ENCODE peak calls at places on chromosomes 12 and 14, in five cellular contexts. E is uterus, U is tibial artery, R is H1, K is heart left ventricle. Y is an unnamed sample. For H3K36me3, the result is how much of the 10 kb centered on the place peaks cover.

GRCh38 chr12:112676526-112676925 is 115.0 kb upstream of the RPH3A start:
- DNase-seq in R (no peak), E (no peak), K (no peak), U (no peak), Y (no peak)

GRCh38 chr14:51319181-51319597 is 79.1 kb downstream of the TMX1 start:
- DNase-seq in E (no peak), K (no peak), R (no peak), U (no peak), Y (no peak)

GRCh38 chr14:20454359-20454644 is 310 bp downstream of the OSGEP start:
- DNase-seq in E (no peak), K (no peak), R (peak), U (no peak), Y (peak)

GRCh38 chr14:102028733-102029132 is 58.1 kb downstream of the HSP90AA1 start:
- DNase-seq in R (no peak), E (no peak), U (no peak), K (no peak), Y (no peak)

GRCh38 chr14:104263671-104264358 is 125.4 kb downstream of the KIF26A start:
- DNase-seq in R (no peak), K (peak), E (peak), U (peak), Y (no peak)

GRCh38 chr14:31508140-31508539 is 20.3 kb upstream of the GPR33 start:
- DNase-seq in E (no peak), K (no peak), U (no peak), R (no peak), Y (no peak)

GRCh38 chr14:62289471-62289870 is 527.3 kb downstream of the SNAPC1 start:
- DNase-seq in K (no peak), U (no peak), R (no peak), E (no peak), Y (no peak)

GRCh38 chr14:81517798-81518398 is 15.8 kb downstream of the SEL1L start:
- DNase-seq in E (peak), R (no peak), K (no peak), U (peak), Y (no peak)

GRCh38 chr12:6927379-6927991 is at the start of gene ATN1:
- DNase-seq in E (peak), R (no peak), U (peak), K (peak), Y (no peak)

GRCh38 chr14:104115131-104115600 is 23.2 kb upstream of the KIF26A start:
- DNase-seq in R (no peak), E (no peak), K (peak), U (peak), Y (no peak)

GRCh38 chr14:100770046-100770445 is 43.4 kb downstream of the DLK1 start:
- DNase-seq in E (no peak), K (no peak), U (no peak), R (no peak), Y (no peak)

GRCh38 chr14:70254476-70254961 is 65.8 kb upstream of the SLC8A3 start:
- DNase-seq in U (no peak), R (no peak), K (peak), E (no peak), Y (no peak)

GRCh38 chr12:3998968-3999792 is 126.0 kb upstream of the PARP11 start:
- DNase-seq in K (no peak), U (no peak), R (no peak), E (no peak), Y (no peak)

GRCh38 chr12:13194462-13195110 is 1.9 kb upstream of the EMP1 start:
- DNase-seq in K (no peak), R (no peak), U (no peak), E (peak), Y (no peak)

GRCh38 chr14:94364964-94365363 is 23.4 kb downstream of the SERPINA1 start:
- DNase-seq in R (no peak), E (no peak), U (no peak), K (no peak), Y (no peak)

GRCh38 chr14:102356280-102356679 is 6.4 kb downstream of the CINP start:
- DNase-seq in U (no peak), E (no peak), R (no peak), K (no peak), Y (no peak)

GRCh38 chr12:118979763-118980406 is 1.5 kb upstream of the SRRM4 start:
- DNase-seq in K (no peak), E (no peak), U (no peak), R (peak), Y (peak)

GRCh38 chr12:44835641-44836379 is 40.3 kb downstream of the NELL2 start:
- DNase-seq in R (no peak), K (no peak), U (no peak), E (no peak), Y (no peak)

GRCh38 chr12:4112734-4113396 is 160.7 kb upstream of the CCND2 start:
- DNase-seq in R (no peak), E (no peak), K (no peak), U (no peak), Y (no peak)

GRCh38 chr12:47074757-47075156 is 4.7 kb upstream of the PCED1B start:
- DNase-seq in K (no peak), R (no peak), U (no peak), E (no peak), Y (no peak)

GRCh38 chr12:115203661-115204060 is 519.7 kb upstream of the TBX3 start:
- DNase-seq in K (no peak), R (no peak), E (no peak), U (no peak), Y (no peak)

GRCh38 chr12:13093191-13093849 is 10.1 kb downstream of the GSG1 start:
- DNase-seq in E (no peak), U (no peak), K (no peak), R (no peak), Y (no peak)

GRCh38 chr14:94780536-94781404 is 10.9 kb upstream of the GSC start:
- DNase-seq in K (no peak), E (no peak), U (no peak), R (no peak), Y (no peak)

GRCh38 chr14:67514650-67515385 is 18.3 kb upstream of the PLEKHH1 start:
- DNase-seq in R (no peak), U (peak), K (peak), E (peak), Y (no peak)

GRCh38 chr14:106843951-106844483 is 1317.6 kb downstream of the TMEM121 start:
- DNase-seq in E (peak), U (no peak), K (no peak), R (no peak), Y (no peak)

GRCh38 chr12:98973395-98973794 is 328.3 kb downstream of the APAF1 start:
- DNase-seq in R (no peak), U (no peak), E (no peak), K (no peak), Y (no peak)

GRCh38 chr12:53221203-53222076 is 10.6 kb downstream of the RARG start:
- DNase-seq in R (no peak), K (peak), E (peak), U (peak), Y (no peak)

GRCh38 chr14:50551877-50552276 is 8.1 kb upstream of the ATL1 start:
- DNase-seq in E (no peak), K (no peak), R (no peak), U (no peak), Y (no peak)

GRCh38 chr14:68774771-68775613 is 17.9 kb downstream of the ZFP36L1 start:
- DNase-seq in K (no peak), R (no peak), U (no peak), E (peak), Y (no peak)

GRCh38 chr12:122880668-122881067 is 15.3 kb downstream of the VPS37B start:
- DNase-seq in K (no peak), R (no peak), U (no peak), E (no peak), Y (no peak)

GRCh38 chr12:123109319-123109772 is 41.5 kb downstream of the PITPNM2 start:
- DNase-seq in E (no peak), K (peak), R (no peak), U (no peak), Y (no peak)

GRCh38 chr14:90513151-90514014 is 116.6 kb downstream of the CALM1 start:
- DNase-seq in E (peak), R (no peak), U (peak), K (peak), Y (no peak)

GRCh38 chr14:92599786-92600185 is 86.2 kb downstream of the RIN3 start:
- DNase-seq in K (no peak), R (no peak), E (no peak), U (no peak), Y (no peak)

GRCh38 chr14:21029917-21030316 is at the start of gene TPPP2:
- DNase-seq in U (no peak), E (no peak), R (no peak), K (no peak), Y (no peak)

GRCh38 chr14:89853976-89854693 is 100.4 kb downstream of the EFCAB11 start:
- DNase-seq in K (no peak), E (no peak), R (no peak), U (no peak), Y (no peak)

GRCh38 chr14:99873653-99874052 is 80.4 kb downstream of the EML1 start:
- DNase-seq in K (no peak), R (no peak), E (no peak), U (no peak), Y (no peak)

DNA sequence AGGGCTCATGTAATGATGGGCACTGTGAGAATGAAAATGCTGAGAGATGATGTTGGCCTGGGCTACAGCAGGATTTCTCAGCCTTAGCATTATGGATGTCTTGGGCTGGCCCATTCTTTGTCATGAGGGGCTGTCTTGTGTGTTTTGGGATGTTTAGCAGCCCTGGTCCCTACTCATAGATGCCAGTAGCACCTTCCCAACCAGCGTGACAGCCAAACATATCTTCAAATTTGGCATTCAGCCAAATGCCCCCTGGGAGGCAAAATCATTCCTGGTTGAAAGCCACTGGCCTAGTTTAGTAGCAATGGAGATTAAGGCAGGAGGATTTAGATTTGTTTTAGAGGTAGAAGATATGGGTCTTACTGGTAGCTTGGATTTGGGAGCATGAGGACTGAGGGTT is 26.6 kb downstream of the UBE3B start:
- DNase-seq in E (no peak), U (no peak), R (no peak), K (no peak), Y (no peak)
- H3K36me3 ChIP-seq in E (under half), U (half or more), R (under half), K (half or more), Y (under half)

DNA sequence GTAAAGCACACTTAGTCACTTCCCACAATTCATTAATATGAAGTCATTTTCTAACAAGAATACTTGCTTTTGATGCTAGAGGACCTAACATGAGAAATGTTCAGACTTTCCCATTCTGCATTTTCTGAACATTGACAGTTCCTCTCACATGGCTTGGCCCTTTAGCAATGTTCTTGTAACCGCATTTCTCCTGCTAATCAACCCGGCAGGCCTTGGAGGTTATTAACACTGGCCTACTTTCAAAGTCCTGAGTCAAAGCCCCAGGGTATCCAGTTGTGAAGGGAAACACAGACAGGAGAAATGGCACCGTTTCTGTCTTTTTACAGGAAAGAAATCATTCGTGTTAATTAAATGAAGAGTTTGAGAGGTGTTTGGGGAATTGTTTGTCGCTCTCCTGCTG is 446.4 kb upstream of the MIS18BP1 start:
- DNase-seq in K (no peak), U (no peak), R (no peak), E (no peak), Y (no peak)
- H3K27ac ChIP-seq in K (no peak), U (no peak), R (no peak), E (no peak), Y (no peak)

GRCh38 chr12:90015228-90015627 is 306.6 kb upstream of the ATP2B1 start:
- DNase-seq in U (no peak), E (no peak), R (no peak), K (no peak), Y (no peak)
- H3K36me3 ChIP-seq in U (under half), E (under half), R (under half), K (under half), Y (under half)

GRCh38 chr12:27034607-27035293 is 12.4 kb downstream of the MED21 start:
- DNase-seq in U (no peak), K (no peak), R (no peak), E (no peak), Y (no peak)

GRCh38 chr12:27032679-27033078 is 10.3 kb downstream of the MED21 start:
- DNase-seq in U (no peak), R (no peak), K (no peak), E (no peak), Y (no peak)

GRCh38 chr12:27031531-27031930 is 9.2 kb downstream of the MED21 start:
- DNase-seq in E (no peak), K (no peak), U (no peak), R (no peak), Y (no peak)
- H3K27ac ChIP-seq in E (no peak), K (no peak), U (no peak), R (no peak), Y (no peak)

GRCh38 chr12:96026331-96026730 is 9.1 kb downstream of the LTA4H start:
- DNase-seq in R (no peak), E (no peak), U (no peak), K (no peak), Y (no peak)

GRCh38 chr12:96014932-96015599 is 18.9 kb upstream of the HAL start:
- DNase-seq in K (no peak), E (no peak), U (no peak), R (no peak), Y (no peak)

GRCh38 chr12:96025518-96025917 is 9.9 kb downstream of the LTA4H start:
- DNase-seq in R (no peak), U (no peak), E (no peak), K (no peak), Y (no peak)

GRCh38 chr12:96015672-96016071 is 19.5 kb upstream of the HAL start:
- DNase-seq in K (no peak), U (no peak), R (no peak), E (no peak), Y (no peak)

GRCh38 chr12:96020314-96021003 is 14.9 kb downstream of the LTA4H start:
- DNase-seq in R (no peak), K (no peak), U (no peak), E (no peak), Y (no peak)
- H3K36me3 ChIP-seq in R (under half), K (under half), U (under half), E (under half), Y (under half)

DNA sequence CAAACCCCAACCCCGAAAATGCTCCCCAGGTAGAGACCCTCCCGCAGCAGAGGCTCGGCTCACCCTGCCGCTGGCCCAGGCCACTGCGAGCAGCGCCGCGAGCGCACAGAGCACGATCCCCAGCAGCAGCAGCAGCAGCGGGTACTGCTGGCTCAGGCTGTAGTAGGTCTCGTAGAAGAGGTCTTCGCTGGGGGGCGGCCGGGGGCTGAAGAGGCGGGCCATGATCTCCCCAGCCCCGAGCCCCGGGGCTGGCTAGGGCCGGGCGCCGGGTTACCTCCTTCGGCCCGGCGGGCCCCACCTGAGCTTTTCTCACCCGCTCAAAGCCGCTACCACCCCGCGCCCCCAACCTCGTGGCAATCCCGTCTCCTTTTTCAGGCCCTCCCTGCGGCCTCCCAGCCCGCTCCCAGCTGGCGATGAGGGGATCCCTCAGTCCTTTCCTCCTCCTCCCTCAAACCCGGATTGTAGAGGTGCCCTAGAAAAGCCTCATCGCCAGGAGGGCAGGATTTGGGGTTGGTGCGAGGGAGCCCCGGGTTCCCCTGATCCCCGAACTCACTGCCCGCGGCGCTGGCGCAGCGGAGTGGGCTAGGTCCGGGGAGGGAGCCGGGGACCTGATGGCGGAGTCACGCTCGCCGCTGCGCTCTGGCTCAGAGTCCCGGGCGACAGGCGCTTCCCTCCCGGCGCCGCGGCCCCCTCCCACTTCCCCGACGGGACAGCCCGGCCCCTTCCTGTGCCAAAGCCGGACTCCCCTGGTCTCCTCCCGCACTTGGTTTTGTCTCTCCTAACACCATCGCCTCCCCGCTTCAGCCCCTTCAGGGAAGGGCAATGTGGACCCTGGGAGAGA is at the start of gene ADCY4:
- DNase-seq in U (no peak), K (peak), E (no peak), R (no peak), Y (no peak)
- H3K27ac ChIP-seq in U (no peak), K (peak), E (peak), R (no peak), Y (no peak)

Y was measured in iPS DF 6.9.